ENCODE peak calls at places on chromosome 16, in four cellular contexts. I, B, X and E are unnamed samples.

GRCh38 chr16:79146-80054 is 1.4 kb downstream of the MPG start:
- DNase-seq in I (no peak), B (no peak), X (no peak), E (no peak)

GRCh38 chr16:47018223-47018891 is 44.9 kb upstream of the DNAJA2 start:
- DNase-seq in I (peak; percentile 70), B (no peak), X (peak; percentile 49), E (no peak)

GRCh38 chr16:88769617-88770458 is 15.2 kb downstream of the PIEZO1 start:
- DNase-seq in I (peak; percentile 48), B (no peak), X (peak; percentile 74), E (no peak)

GRCh38 chr16:28063611-28064061 is at the start of gene GSG1L:
- DNase-seq in I (no peak), B (no peak), X (peak; percentile 59), E (no peak)

GRCh38 chr16:12021578-12022265 is 45.2 kb downstream of the SNX29 start:
- DNase-seq in I (no peak), B (no peak), X (no peak), E (no peak)

GRCh38 chr16:31138621-31139578 is 3.4 kb upstream of the PRSS8 start:
- DNase-seq in I (peak; percentile 85), B (peak; percentile 75), X (no peak), E (no peak)

GRCh38 chr16:27529962-27530361 is 19.8 kb downstream of the GTF3C1 start:
- DNase-seq in I (peak; percentile 45), B (no peak), X (no peak), E (no peak)

GRCh38 chr16:76639685-76640289 is 362.6 kb downstream of the CNTNAP4 start:
- DNase-seq in I (peak; percentile 60), B (no peak), X (peak; percentile 28), E (no peak)

GRCh38 chr16:72939247-72939646 is 108.7 kb downstream of the ZFHX3 start:
- DNase-seq in I (peak; percentile 56), B (peak; percentile 48), X (no peak), E (no peak)

DNA sequence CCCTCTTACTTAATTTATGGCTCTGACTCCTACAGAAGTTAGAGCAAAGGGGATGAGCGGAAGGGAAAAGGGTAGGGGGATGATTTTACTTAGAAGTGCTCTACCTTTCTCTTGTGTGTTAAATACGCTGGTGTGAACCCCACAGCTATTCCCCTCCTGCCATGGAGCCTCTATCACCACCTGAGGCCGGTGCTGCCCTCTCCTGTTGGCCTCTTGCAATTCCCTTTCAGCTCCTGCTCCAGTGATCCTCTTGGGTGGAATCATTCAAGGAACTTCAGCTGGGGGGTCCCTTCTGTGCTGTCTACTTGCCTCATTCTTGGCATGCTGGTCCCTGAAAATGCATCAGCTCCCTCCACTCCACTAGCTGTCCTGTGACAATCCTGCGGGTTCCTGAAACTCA is 41.8 kb upstream of the CDH8 start:
- DNase-seq in I (peak; percentile 23), B (no peak), X (peak; percentile 40), E (no peak)
- TF ChIP-seq CTCF in I (peak; percentile 50), B (no peak), X (peak; percentile 44), E (peak; percentile 59)

DNA sequence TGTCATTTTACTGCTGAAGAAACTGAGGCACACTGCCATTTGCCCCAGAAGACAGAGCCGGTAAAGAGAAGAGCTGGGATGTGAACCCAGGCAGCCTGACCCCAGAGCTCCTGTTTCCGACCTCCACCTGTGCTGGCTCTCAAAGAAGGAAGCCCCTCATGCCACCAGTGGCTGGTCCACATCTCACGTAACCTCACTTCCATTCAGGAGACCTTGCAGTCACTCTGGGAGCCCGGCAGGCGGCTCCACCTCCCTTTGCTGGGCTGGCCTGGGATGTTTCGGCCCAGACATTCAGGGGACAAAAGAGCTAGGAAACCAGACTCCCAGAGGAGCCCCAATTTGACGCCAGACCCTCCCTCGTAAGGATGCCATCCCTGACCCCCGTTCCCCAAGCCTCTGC is 2.9 kb downstream of the TAF1C start:
- DNase-seq in I (no peak), B (no peak), X (no peak), E (no peak)
- TF ChIP-seq CTCF in I (peak; percentile 27), B (peak; percentile 9), X (no peak), E (peak; percentile 59)

GRCh38 chr16:71214771-71215381 is 15.6 kb downstream of the HYDIN start:
- DNase-seq in I (peak; percentile 14), B (no peak), X (no peak), E (no peak)
- TF ChIP-seq CTCF in I (peak; percentile 36), B (no peak), X (no peak), E (peak; percentile 37)

DNA sequence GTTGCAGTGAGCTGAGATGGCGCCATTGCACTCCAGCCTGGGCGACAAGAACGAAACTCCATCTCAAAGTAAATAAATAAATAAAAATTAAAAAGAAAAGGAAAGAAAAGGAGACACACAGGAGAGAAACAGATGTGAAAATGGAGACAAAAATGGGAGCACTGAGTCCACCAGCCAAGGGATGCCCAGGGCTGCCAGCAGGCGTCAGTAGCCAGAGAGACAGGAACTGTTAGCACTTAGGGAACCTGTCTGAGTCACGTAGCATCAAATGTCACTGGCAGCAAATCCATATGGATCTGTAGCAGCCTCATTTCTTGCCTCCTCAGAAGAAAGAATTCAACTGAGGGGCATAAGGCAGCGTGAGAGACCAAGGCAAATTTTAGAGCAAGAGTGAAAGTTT is 79.7 kb downstream of the CYLD start:
- DNase-seq in I (peak; percentile 66), B (no peak), X (no peak), E (no peak)
- TF ChIP-seq CTCF in I (peak; percentile 51), B (no peak), X (no peak), E (peak; percentile 40)

DNA sequence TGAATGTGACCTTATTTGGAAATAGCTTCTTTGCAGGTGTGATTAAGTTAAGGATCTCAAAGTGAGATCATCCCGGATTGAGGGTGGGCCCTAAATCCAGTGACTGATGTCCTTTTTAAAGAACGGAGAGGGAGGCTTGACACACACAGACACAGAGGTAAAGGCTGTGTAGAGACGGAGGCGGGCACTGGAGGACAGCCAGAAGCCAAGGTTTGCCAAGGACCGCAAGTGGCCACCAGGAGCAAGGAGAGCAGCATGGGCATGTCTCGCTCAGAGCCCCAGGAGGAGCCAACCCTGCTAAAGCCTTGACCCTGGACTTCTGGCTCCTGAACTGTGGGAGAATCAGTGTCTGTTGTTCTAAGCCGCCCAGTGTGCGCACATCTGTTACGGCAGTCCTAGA is 15.4 kb downstream of the CNGB1 start:
- DNase-seq in I (no peak), B (no peak), X (no peak), E (no peak)
- TF ChIP-seq CTCF in I (no peak), B (no peak), X (no peak), E (no peak)

GRCh38 chr16:79598341-79599181 is 2.0 kb downstream of the MAF start:
- DNase-seq in I (no peak), B (peak; percentile 67), X (peak; percentile 66), E (peak; percentile 90)
- TF ChIP-seq CTCF in I (no peak), B (peak; percentile 33), X (no peak), E (peak; percentile 59)

GRCh38 chr16:68736561-68736960 is 531 bp upstream of the CDH1 start:
- DNase-seq in I (no peak), B (no peak), X (no peak), E (no peak)

GRCh38 chr16:68737046-68737729 is at the start of gene CDH1:
- DNase-seq in I (peak; percentile 86), B (no peak), X (peak; percentile 59), E (no peak)

GRCh38 chr16:68740628-68741346 is 3.7 kb downstream of the CDH1 start:
- DNase-seq in I (no peak), B (no peak), X (no peak), E (no peak)

GRCh38 chr16:68739964-68740627 is 3.0 kb downstream of the CDH1 start:
- DNase-seq in I (no peak), B (no peak), X (no peak), E (no peak)

DNA sequence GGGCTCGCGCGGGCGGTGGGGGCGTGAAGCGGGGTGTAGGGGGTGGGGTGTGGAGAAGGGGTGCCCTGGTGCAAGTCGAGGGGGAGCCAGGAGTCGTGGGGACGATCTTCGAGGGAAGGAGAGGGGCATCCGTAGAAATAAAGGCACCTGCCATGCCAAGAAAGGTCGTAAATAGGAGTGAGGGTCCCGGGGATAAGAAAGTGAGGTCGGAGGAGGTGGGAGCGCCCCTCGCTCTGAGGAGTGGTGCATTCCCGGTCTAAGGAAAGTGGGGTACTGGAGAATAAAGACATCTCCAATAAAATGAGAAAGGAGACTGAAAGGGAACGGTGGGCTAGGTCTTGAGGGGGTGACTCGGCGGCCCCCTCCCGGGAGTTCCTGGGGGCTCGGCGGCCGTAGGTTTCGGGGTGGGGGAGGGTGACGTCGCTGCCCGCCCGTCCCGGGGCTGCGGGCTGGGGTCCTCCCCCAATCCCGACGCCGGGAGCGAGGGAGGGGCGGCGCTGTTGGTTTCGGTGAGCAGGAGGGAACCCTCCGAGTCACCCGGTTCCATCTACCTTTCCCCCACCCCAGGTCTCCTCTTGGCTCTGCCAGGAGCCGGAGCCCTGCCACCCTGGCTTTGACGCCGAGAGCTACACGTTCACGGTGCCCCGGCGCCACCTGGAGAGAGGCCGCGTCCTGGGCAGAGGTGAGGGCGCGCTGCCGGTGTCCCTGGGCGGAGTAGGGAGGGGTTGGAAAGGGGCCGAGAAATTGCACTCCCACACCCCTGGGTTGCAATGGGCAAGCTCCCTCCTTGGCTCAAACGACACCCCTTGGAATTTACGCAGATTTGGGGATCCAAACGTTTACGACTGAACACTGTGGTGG is 868 bp downstream of the CDH1 start:
- DNase-seq in I (peak; percentile 52), B (no peak), X (peak; percentile 33), E (no peak)
- TF ChIP-seq CTCF in I (peak; percentile 28), B (no peak), X (no peak), E (no peak)

GRCh38 chr16:3135120-3135715 is 389 bp downstream of the ZNF213 start:
- DNase-seq in I (no peak), B (no peak), X (no peak), E (no peak)

GRCh38 chr16:3134338-3135119 is at the start of gene ZNF213:
- DNase-seq in I (peak; percentile 95), B (peak; percentile 94), X (peak; percentile 90), E (peak; percentile 97)

GRCh38 chr16:3127745-3128144 is 7.1 kb upstream of the ZNF213 start:
- DNase-seq in I (no peak), B (no peak), X (no peak), E (no peak)

GRCh38 chr16:3129137-3130131 is 5.4 kb upstream of the ZNF213 start:
- DNase-seq in I (peak; percentile 74), B (peak; percentile 58), X (peak; percentile 70), E (no peak)

GRCh38 chr16:3131755-3132377 is 3.0 kb upstream of the ZNF213 start:
- DNase-seq in I (peak; percentile 44), B (peak; percentile 36), X (peak; percentile 66), E (no peak)
- TF ChIP-seq CTCF in I (peak; percentile 61), B (peak; percentile 38), X (peak; percentile 56), E (peak; percentile 73)

DNA sequence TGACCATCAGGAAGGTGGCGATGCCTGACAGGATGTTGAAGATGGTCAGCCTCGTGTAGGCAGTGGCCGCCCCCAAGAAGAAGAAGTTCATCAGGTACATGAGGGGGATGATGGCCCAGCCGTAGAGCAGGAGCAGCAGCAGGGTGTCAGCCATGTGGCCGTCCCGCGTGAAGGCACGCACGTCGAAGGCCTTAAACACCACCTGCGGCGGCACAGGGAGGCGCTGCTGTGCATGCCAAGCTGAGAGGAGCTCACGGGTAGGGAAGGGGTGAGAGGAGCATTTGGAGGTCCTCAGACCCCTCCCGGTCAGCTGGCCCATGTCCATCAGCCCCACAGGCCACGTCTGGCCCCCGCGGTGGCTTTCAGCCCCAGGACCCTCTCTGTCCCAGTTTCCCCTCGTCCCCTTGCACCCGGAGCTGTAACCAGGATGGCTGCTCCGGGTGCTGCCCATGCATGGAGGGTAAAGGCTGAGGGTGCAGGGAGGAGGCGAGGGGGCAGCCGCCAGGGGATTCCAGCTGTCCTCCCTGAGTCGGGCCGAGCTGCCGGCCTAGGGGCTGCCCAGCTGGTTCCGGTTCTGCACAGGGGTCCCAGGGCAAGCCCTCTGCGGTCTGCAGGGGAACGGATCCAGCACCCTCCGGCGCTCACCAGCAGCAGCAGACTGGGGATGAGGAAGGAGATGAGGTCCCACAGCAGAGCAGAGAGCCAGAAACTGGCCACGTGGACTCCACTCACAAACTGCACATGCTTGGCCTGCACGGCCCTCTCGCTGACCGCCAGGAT is 17.1 kb upstream of the RNPS1 start:
- DNase-seq in I (no peak), B (no peak), X (no peak), E (no peak)
- TF ChIP-seq CTCF in I (no peak), B (no peak), X (no peak), E (no peak)